ENCODE peak calls at places on chromosomes 16 and 17, in four cellular contexts. N, W, I and Q are unnamed samples.

GRCh38 chr17:29569245-29569950 is 897 bp downstream of the TP53I13 start:
- DNase-seq in N (no peak), W (peak; percentile 35), I (no peak), Q (no peak)

GRCh38 chr17:75848523-75849303 is 4.5 kb upstream of the UNC13D start:
- DNase-seq in N (no peak), W (peak; percentile 32), I (no peak), Q (peak; percentile 51)

GRCh38 chr16:79170565-79171242 is 429.8 kb downstream of the MAF start:
- DNase-seq in N (no peak), W (no peak), I (no peak), Q (no peak)

GRCh38 chr16:16025214-16025968 is 76.0 kb downstream of the ABCC1 start:
- DNase-seq in N (no peak), W (peak; percentile 97), I (peak; percentile 24), Q (peak; percentile 89)

GRCh38 chr17:4199818-4200402 is 56.9 kb downstream of the CYB5D2 start:
- DNase-seq in N (no peak), W (peak; percentile 42), I (peak; percentile 54), Q (peak; percentile 45)

GRCh38 chr17:30238387-30239088 is 3.0 kb upstream of the SLC6A4 start:
- DNase-seq in N (no peak), W (no peak), I (peak; percentile 49), Q (no peak)

GRCh38 chr17:50522766-50523165 is 9.8 kb upstream of the EPN3 start:
- DNase-seq in N (no peak), W (no peak), I (no peak), Q (no peak)

GRCh38 chr16:73171380-73171779 is 123.5 kb upstream of the ZFHX3 start:
- DNase-seq in N (no peak), W (no peak), I (no peak), Q (no peak)

GRCh38 chr16:23959069-23959800 is 123.5 kb downstream of the PRKCB start:
- DNase-seq in N (no peak), W (no peak), I (peak; percentile 23), Q (no peak)

GRCh38 chr16:66521227-66521626 is 28.7 kb downstream of the TK2 start:
- DNase-seq in N (no peak), W (no peak), I (no peak), Q (no peak)

GRCh38 chr16:78669994-78670393 is 570.5 kb downstream of the WWOX start:
- DNase-seq in N (no peak), W (no peak), I (no peak), Q (no peak)

GRCh38 chr17:16463341-16464000 is 28.5 kb downstream of the LRRC75A start:
- DNase-seq in N (no peak), W (peak; percentile 59), I (no peak), Q (peak; percentile 70)

GRCh38 chr17:4626734-4627256 is 14.7 kb downstream of the ALOX15 start:
- DNase-seq in N (no peak), W (no peak), I (no peak), Q (no peak)

GRCh38 chr17:83009414-83010322 is 69.7 kb upstream of the METRNL start:
- DNase-seq in N (no peak), W (no peak), I (no peak), Q (no peak)

GRCh38 chr16:64008131-64008530 is 1113.7 kb downstream of the CDH11 start:
- DNase-seq in N (no peak), W (no peak), I (no peak), Q (no peak)

GRCh38 chr16:84514874-84515835 is 10.7 kb upstream of the MEAK7 start:
- DNase-seq in N (no peak), W (no peak), I (no peak), Q (no peak)

GRCh38 chr16:28098171-28098958 is 34.9 kb upstream of the GSG1L start:
- DNase-seq in N (no peak), W (no peak), I (no peak), Q (no peak)

GRCh38 chr16:28101533-28101890 is 38.0 kb upstream of the GSG1L start:
- DNase-seq in N (no peak), W (no peak), I (no peak), Q (no peak)

GRCh38 chr16:28100810-28101532 is 37.5 kb upstream of the GSG1L start:
- DNase-seq in N (no peak), W (no peak), I (no peak), Q (no peak)

GRCh38 chr16:28097500-28097899 is 34.0 kb upstream of the GSG1L start:
- DNase-seq in N (no peak), W (no peak), I (no peak), Q (no peak)

GRCh38 chr16:28098959-28099945 is 35.7 kb upstream of the GSG1L start:
- DNase-seq in N (no peak), W (no peak), I (no peak), Q (no peak)
- H3K9me1 ChIP-seq in N (no peaks in the 10 kb centered on the region), W (no peaks in the 10 kb centered on the region), I (no peaks in the 10 kb centered on the region), Q (no peaks in the 10 kb centered on the region)

GRCh38 chr17:19301274-19301946 is 61.1 kb downstream of the B9D1 start:
- DNase-seq in N (no peak), W (no peak), I (no peak), Q (no peak)
- H3K27ac ChIP-seq in N (no peak overlapping the region), W (no peak overlapping the region), I (no peak overlapping the region), Q (no peak overlapping the region)

GRCh38 chr17:39143552-39144093 is 7.8 kb downstream of the PLXDC1 start:
- DNase-seq in N (no peak), W (no peak), I (no peak), Q (no peak)

GRCh38 chr17:39146273-39146672 is 5.2 kb downstream of the PLXDC1 start:
- DNase-seq in N (no peak), W (no peak), I (no peak), Q (no peak)

GRCh38 chr17:39145143-39145542 is 6.3 kb downstream of the PLXDC1 start:
- DNase-seq in N (no peak), W (no peak), I (no peak), Q (no peak)

GRCh38 chr17:39141915-39142664 is 9.3 kb downstream of the PLXDC1 start:
- DNase-seq in N (no peak), W (no peak), I (no peak), Q (no peak)

GRCh38 chr17:39144414-39144813 is 7.0 kb downstream of the PLXDC1 start:
- DNase-seq in N (peak; percentile 98), W (peak; percentile 94), I (no peak), Q (no peak)
- H3K9me1 ChIP-seq in N (no peaks in the 10 kb centered on the region), W (peaks cover 11% of the 10 kb centered on the region), I (no peaks in the 10 kb centered on the region), Q (no peaks in the 10 kb centered on the region)

DNA sequence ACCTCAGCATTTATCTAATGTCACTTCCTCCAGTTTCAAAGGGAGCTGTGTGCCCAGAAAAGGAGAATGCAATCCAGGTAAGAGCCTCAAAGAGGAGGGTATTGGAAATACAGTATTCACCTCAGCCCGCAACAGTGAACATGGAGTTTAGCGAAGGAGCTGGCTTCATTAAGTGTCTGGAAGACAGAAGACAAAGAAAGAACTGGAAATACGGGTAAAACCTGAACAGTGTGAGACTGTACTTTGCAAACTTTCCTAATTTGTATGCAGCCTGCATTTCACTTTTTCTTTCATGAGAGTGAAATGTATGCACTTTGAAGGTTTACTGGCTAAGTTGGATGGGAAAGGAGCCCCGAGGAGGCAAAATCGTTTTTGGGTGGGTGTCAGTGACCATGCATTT is 478.4 kb downstream of the HS3ST3B1 start:
- DNase-seq in N (no peak), W (no peak), I (no peak), Q (no peak)
- H3K27ac ChIP-seq in N (no peak overlapping the region), W (no peak overlapping the region), I (no peak overlapping the region), Q (no peak overlapping the region)

DNA sequence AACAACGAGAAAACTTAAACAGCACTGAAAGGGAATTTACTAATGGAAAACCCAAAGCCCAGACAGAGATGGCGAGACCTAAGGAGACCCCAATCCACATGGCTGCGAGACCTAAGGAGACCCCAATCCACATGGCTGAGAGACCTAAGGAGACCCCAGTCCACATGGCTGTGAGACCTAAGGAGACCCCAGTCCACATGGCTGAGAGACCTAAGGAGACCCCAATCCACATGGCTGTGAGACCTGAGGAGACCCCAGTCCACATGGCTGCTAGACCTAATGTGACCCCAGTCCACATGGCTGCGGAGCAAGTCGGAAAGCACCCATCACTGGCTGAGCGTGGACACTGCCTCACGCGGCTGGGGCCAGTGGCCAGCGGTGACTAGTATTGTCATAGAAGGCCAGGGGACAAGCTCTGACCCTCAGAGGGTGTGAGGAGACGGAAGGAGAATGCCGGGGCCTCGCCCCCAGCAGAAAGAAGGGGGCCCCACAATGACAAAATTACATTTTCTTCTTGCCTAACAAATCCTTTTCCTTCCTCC is 241.8 kb downstream of the C16orf95 start:
- DNase-seq in N (no peak), W (no peak), I (no peak), Q (no peak)
- H3K9me1 ChIP-seq in N (no peaks in the 10 kb centered on the region), W (no peaks in the 10 kb centered on the region), I (no peaks in the 10 kb centered on the region), Q (no peaks in the 10 kb centered on the region)

GRCh38 chr17:8148560-8148959 is 3.6 kb downstream of the PER1 start:
- DNase-seq in N (no peak), W (no peak), I (no peak), Q (no peak)

GRCh38 chr17:8146381-8147140 is 5.6 kb downstream of the PER1 start:
- DNase-seq in N (no peak), W (no peak), I (no peak), Q (no peak)

GRCh38 chr17:8147805-8148404 is 4.3 kb downstream of the PER1 start:
- DNase-seq in N (no peak), W (no peak), I (no peak), Q (no peak)

GRCh38 chr17:8145811-8146210 is 6.4 kb downstream of the PER1 start:
- DNase-seq in N (no peak), W (no peak), I (no peak), Q (no peak)

GRCh38 chr17:8147141-8147804 is 4.9 kb downstream of the PER1 start:
- DNase-seq in N (no peak), W (no peak), I (no peak), Q (no peak)
- H3K27ac ChIP-seq in N (no peak overlapping the region), W (no peak overlapping the region), I (no peak overlapping the region), Q (no peak overlapping the region)

DNA sequence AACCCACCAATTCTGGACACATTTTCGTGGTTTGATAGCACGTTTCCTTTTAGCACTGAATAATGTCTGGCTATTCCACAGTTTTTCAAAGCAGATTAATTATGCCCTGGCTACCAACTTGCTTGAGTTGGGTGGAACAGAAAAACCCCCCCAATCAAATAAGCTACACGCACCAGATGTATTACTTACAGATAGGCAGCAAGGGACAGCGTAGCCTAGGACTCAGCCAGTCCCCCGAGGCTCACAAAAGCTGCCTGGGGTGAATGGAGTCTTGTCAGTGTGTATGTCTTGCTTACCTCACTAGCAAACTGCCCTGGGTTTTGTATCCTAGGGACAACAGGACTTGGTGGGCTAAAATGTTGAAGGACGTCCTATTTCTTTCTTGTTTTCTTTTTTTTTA is 12.2 kb downstream of the FZD2 start:
- DNase-seq in N (no peak), W (no peak), I (no peak), Q (no peak)
- H3K9me1 ChIP-seq in N (no peaks in the 10 kb centered on the region), W (no peaks in the 10 kb centered on the region), I (no peaks in the 10 kb centered on the region), Q (no peaks in the 10 kb centered on the region)

GRCh38 chr16:27516360-27516759 is 33.4 kb downstream of the GTF3C1 start:
- DNase-seq in N (no peak), W (no peak), I (no peak), Q (no peak)
- H3K27ac ChIP-seq in N (no peak overlapping the region), W (no peak overlapping the region), I (no peak overlapping the region), Q (no peak overlapping the region)